ENCODE peak calls at places on chromosomes 6 and 20, in five cellular contexts. J is H1, X is IMR-90, M is stomach, E is transverse colon. D is an unnamed sample. For H3K4me1, the result is how much of the 10 kb centered on the place peaks cover.

GRCh38 chr6:6686748-6687601 is 98.5 kb downstream of the LY86 start:
- DNase-seq in X (no peak), M (peak), E (peak), J (peak), D (peak)

GRCh38 chr20:2829376-2829775 is 11.1 kb downstream of the PCED1A start:
- DNase-seq in M (no peak), J (no peak), E (no peak), X (no peak), D (peak)

GRCh38 chr20:49276895-49277785 is 717 bp downstream of the ZNFX1 start:
- DNase-seq in E (peak), J (no peak), X (no peak), M (no peak), D (peak)

GRCh38 chr20:13007596-13007995 is 1.2 kb upstream of the SPTLC3 start:
- DNase-seq in M (no peak), E (no peak), J (no peak), X (no peak), D (no peak)

GRCh38 chr6:69865126-69865525 is 1.2 kb upstream of the COL19A1 start:
- DNase-seq in J (no peak), E (no peak), M (no peak), X (peak), D (no peak)

GRCh38 chr20:47161411-47161810 is 195.1 kb downstream of the ZMYND8 start:
- DNase-seq in M (no peak), J (no peak), E (no peak), X (no peak), D (no peak)

GRCh38 chr6:125930810-125931418 is 25.7 kb upstream of the HINT3 start:
- DNase-seq in M (no peak), J (no peak), E (no peak), X (peak), D (no peak)

GRCh38 chr20:50658804-50659380 is 32.5 kb downstream of the RIPOR3 start:
- DNase-seq in X (no peak), J (no peak), M (peak), E (no peak), D (peak)

GRCh38 chr6:51025082-51025777 is 206.6 kb downstream of the TFAP2B start:
- DNase-seq in J (no peak), M (no peak), E (no peak), X (peak), D (no peak)

DNA sequence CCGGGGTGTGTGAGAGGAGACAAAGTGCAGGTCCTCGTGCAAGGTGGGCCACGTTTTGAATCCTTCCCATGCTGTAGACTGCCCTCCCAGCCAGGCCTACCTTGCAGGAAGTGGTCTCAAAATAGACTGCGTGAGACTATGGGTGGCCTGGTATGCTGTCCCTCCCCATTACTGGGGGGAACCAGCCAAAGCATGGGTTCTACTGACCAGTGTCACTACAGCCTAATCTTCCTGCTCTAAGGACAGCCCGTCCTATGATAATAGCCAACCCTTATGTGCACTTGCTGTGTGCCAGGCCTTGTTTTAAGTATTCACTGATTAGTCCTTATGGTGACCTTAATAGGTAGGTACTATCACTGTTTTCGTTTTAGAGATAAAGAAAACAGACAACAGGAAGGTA is 38.0 kb downstream of the FOXP4 start:
- DNase-seq in X (no peak), E (no peak), J (no peak), M (no peak), D (no peak)
- H3K4me1 ChIP-seq in X (under half), E (under half), J (under half), M (under half), D (under half)

GRCh38 chr6:31535538-31536324 is 6.1 kb downstream of the DDX39B start:
- DNase-seq in M (no peak), E (no peak), X (no peak), J (no peak), D (no peak)

GRCh38 chr6:31533455-31533841 is 4.7 kb downstream of the MCCD1 start:
- DNase-seq in M (no peak), X (no peak), J (no peak), E (no peak), D (no peak)

GRCh38 chr6:31534011-31534410 is 5.2 kb downstream of the MCCD1 start:
- DNase-seq in J (no peak), M (no peak), X (no peak), E (no peak), D (no peak)

GRCh38 chr6:31532644-31533454 is 4.1 kb downstream of the MCCD1 start:
- DNase-seq in M (no peak), E (no peak), J (no peak), X (no peak), D (no peak)

DNA sequence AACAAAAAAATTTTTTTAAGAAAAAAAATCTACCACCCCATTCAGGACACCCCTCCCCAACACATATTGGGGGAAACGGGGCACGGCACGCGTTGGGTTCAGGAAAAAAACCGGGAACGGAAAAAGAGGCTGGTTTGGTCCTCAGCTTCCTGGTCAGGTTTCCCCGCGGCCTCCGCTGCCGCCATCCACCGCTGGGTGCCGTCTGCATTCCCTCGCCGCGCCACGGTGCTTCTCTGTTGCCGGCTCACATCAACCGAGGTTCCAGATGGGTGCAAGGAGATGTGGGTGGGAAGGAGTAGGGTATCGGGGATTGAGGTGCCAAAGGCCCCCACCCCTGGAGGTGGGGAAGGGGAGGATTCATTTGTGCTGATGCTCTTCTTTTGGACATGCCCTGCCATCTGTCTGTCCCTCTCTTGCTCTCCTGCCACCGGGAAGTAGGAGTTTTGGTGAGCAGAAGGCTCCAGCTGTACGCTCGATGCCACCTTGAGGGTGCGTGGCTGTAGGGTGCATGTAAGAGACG is 5.8 kb downstream of the MCCD1 start:
- DNase-seq in E (no peak), M (no peak), X (no peak), J (no peak), D (no peak)
- TF ChIP-seq POLR2A in E (no peak), M (no peak), X (no peak), J (no peak), D (no peak)

DNA sequence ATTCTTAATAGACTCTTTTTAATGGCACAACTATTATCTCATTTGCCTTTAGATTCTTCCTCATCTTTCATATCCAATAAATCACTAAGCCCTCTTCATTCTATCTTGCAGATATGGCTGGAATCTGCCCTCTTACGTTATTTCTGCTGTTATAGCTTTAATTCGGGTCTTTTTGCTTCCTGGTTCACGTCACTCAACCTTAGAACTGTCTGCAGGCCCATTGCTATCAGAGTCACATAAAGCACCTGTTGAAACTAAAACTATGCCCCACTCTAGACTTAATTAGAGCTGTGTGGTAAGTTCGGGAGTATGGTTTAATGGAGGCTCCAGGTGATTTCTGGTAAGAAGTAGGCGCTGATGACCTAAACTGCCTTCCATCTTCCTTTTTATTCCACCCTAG is 988 bp downstream of the QRSL1 start:
- DNase-seq in E (no peak), M (no peak), J (no peak), X (no peak), D (no peak)
- H3K4me1 ChIP-seq in E (under half), M (under half), J (under half), X (under half), D (under half)

GRCh38 chr6:131572686-131573415 is at the start of gene ARG1:
- DNase-seq in J (no peak), M (no peak), X (no peak), E (no peak), D (no peak)
- TF ChIP-seq POLR2A in J (no peak), M (no peak), X (no peak), E (no peak), D (no peak)

GRCh38 chr6:12576389-12576788 is 140.2 kb upstream of the PHACTR1 start:
- DNase-seq in M (no peak), J (no peak), E (no peak), X (peak), D (no peak)

GRCh38 chr6:12580296-12580695 is 136.3 kb upstream of the PHACTR1 start:
- DNase-seq in J (no peak), E (no peak), X (no peak), M (no peak), D (no peak)

GRCh38 chr6:12578751-12579150 is 137.8 kb upstream of the PHACTR1 start:
- DNase-seq in E (no peak), J (no peak), M (no peak), X (peak), D (no peak)

GRCh38 chr6:12577124-12577845 is 139.3 kb upstream of the PHACTR1 start:
- DNase-seq in M (no peak), J (no peak), E (no peak), X (peak), D (no peak)

DNA sequence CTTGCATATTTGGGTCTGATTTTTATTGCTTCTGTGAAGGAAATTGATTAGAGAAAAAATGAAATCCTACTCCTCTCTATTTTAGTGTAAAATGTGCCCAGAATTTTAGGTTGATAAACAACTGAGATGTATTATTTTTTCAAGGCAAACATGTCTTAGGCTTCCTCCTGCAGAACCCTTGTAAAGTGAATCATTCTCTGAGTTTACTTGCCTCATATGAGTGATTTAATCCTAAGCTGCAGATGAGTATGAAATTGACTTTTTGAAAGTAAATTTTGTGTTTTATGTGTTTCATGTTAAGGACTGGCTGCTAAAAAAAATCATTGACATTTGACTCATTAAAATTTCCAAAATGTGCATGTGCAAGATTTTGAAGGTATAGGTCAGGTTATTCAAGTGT is 138.5 kb upstream of the PHACTR1 start:
- DNase-seq in E (no peak), J (no peak), X (peak), M (no peak), D (no peak)
- H3K4me1 ChIP-seq in E (under half), J (under half), X (under half), M (under half), D (under half)

GRCh38 chr6:129679758-129680157 is 30.2 kb downstream of the ARHGAP18 start:
- DNase-seq in X (no peak), J (no peak), M (no peak), E (no peak), D (no peak)
- TF ChIP-seq POLR2A in X (no peak), J (no peak), M (no peak), E (no peak), D (no peak)